ENCODE peak calls at places on chromosomes 7 and 10, in five cellular contexts. M is sigmoid colon, T is pancreas, U is bronchial epithelial cell, R is fibroblast of lung. J is an unnamed sample.

GRCh38 chr7:97973206-97973658 is 16.8 kb downstream of the OCM2 start:
- DNase-seq in M (no peak), R (peak), U (no peak), T (peak), J (no peak)

GRCh38 chr10:80324086-80324485 is 32.5 kb downstream of the DYDC1 start:
- DNase-seq in U (peak), M (no peak), T (no peak), R (peak), J (peak)

GRCh38 chr7:128842674-128843641 is 12.8 kb downstream of the FLNC start:
- DNase-seq in R (no peak), T (peak), U (no peak), M (no peak), J (no peak)

GRCh38 chr10:1571587-1572237 is 165.6 kb downstream of the ADARB2 start:
- DNase-seq in M (peak), T (no peak), R (no peak), U (no peak), J (peak)

GRCh38 chr10:4538016-4538415 is 288.0 kb upstream of the AKR1E2 start:
- DNase-seq in T (no peak), R (no peak), M (no peak), U (no peak), J (peak)

GRCh38 chr7:66669088-66669487 is 40.4 kb downstream of the KCTD7 start:
- DNase-seq in R (no peak), T (no peak), U (no peak), M (no peak), J (no peak)

GRCh38 chr10:130218936-130219335 is 82.7 kb downstream of the GLRX3 start:
- DNase-seq in U (no peak), R (no peak), T (no peak), M (peak), J (no peak)

GRCh38 chr10:128097783-128098182 is 28.4 kb downstream of the MKI67 start:
- DNase-seq in U (peak), M (no peak), T (no peak), R (peak), J (no peak)

GRCh38 chr7:152636436-152636835 is 39.5 kb downstream of the XRCC2 start:
- DNase-seq in M (no peak), U (no peak), T (no peak), R (no peak), J (no peak)

GRCh38 chr10:43137701-43137970 is 609 bp upstream of the CSGALNACT2 start:
- DNase-seq in M (no peak), U (no peak), R (peak), T (no peak), J (peak)

GRCh38 chr7:6419310-6419773 is 28.4 kb downstream of the DAGLB start:
- DNase-seq in M (no peak), R (peak), U (no peak), T (no peak), J (no peak)

GRCh38 chr10:17645591-17646345 is 1.8 kb downstream of the STAM start:
- DNase-seq in T (no peak), U (peak), R (no peak), M (no peak), J (peak)

GRCh38 chr10:19728376-19728775 is 87.9 kb upstream of the PLXDC2 start:
- DNase-seq in R (peak), U (no peak), T (no peak), M (no peak), J (no peak)

GRCh38 chr7:157011333-157012112 is 1.1 kb upstream of the MNX1 start:
- DNase-seq in M (no peak), T (peak), U (no peak), R (no peak), J (no peak)

GRCh38 chr10:32923849-32924248 is 34.2 kb downstream of the ITGB1 start:
- DNase-seq in T (no peak), M (no peak), R (no peak), U (no peak), J (no peak)

GRCh38 chr7:131630427-131630826 is 74.0 kb upstream of the PODXL start:
- DNase-seq in M (no peak), R (no peak), U (no peak), T (no peak), J (no peak)

GRCh38 chr7:92255308-92255707 is 9.5 kb downstream of the ANKIB1 start:
- DNase-seq in M (no peak), R (peak), T (no peak), U (peak), J (peak)

GRCh38 chr10:59805043-59805442 is 51.8 kb upstream of the MRLN start:
- DNase-seq in R (no peak), M (no peak), T (no peak), U (peak), J (peak)

GRCh38 chr10:1632596-1632995 is 104.7 kb downstream of the ADARB2 start:
- DNase-seq in M (no peak), T (no peak), R (no peak), U (no peak), J (no peak)

GRCh38 chr7:36884863-36885262 is 160.6 kb upstream of the AOAH start:
- DNase-seq in M (no peak), R (no peak), T (no peak), U (no peak), J (no peak)

GRCh38 chr7:2223321-2223720 is 9.4 kb downstream of the MAD1L1 start:
- DNase-seq in M (no peak), R (no peak), T (peak), U (no peak), J (no peak)

GRCh38 chr7:6612819-6613218 is 2.6 kb upstream of the ZNF853 start:
- DNase-seq in R (no peak), M (no peak), T (no peak), U (no peak), J (no peak)

GRCh38 chr7:132317856-132318255 is 258.4 kb downstream of the PLXNA4 start:
- DNase-seq in U (no peak), M (no peak), T (no peak), R (no peak), J (no peak)

GRCh38 chr7:88401009-88401623 is 94.4 kb upstream of the STEAP4 start:
- DNase-seq in U (peak), T (no peak), R (no peak), M (no peak), J (peak)

GRCh38 chr7:133355822-133356221 is 102.9 kb downstream of the EXOC4 start:
- DNase-seq in U (no peak), M (no peak), T (no peak), R (no peak), J (no peak)

GRCh38 chr7:40923631-40924030 is 779.3 kb downstream of the INHBA start:
- DNase-seq in U (no peak), M (no peak), R (no peak), T (no peak), J (no peak)

GRCh38 chr10:98425511-98426352 is 10.8 kb upstream of the PYROXD2 start:
- DNase-seq in U (peak), M (peak), R (no peak), T (peak), J (peak)

GRCh38 chr7:2687881-2688318 is at the start of gene AMZ1:
- DNase-seq in U (no peak), M (no peak), R (no peak), T (no peak), J (no peak)

GRCh38 chr10:83310688-83311087 is 828.6 kb upstream of the GHITM start:
- DNase-seq in U (no peak), M (no peak), R (no peak), T (no peak), J (no peak)

GRCh38 chr10:3978174-3978573 is 193.2 kb upstream of the KLF6 start:
- DNase-seq in R (peak), M (no peak), T (no peak), U (peak), J (peak)

GRCh38 chr7:99385564-99385963 is 11.0 kb downstream of the ARPC1B start:
- DNase-seq in U (no peak), R (no peak), T (peak), M (no peak), J (no peak)

GRCh38 chr10:64039208-64039607 is 518.0 kb downstream of the REEP3 start:
- DNase-seq in T (no peak), U (no peak), R (no peak), M (no peak), J (no peak)

GRCh38 chr10:64041185-64041988 is 520.2 kb downstream of the REEP3 start:
- DNase-seq in M (peak), R (peak), U (peak), T (peak), J (peak)

GRCh38 chr10:64041989-64042490 is 520.8 kb downstream of the REEP3 start:
- DNase-seq in R (no peak), T (peak), M (no peak), U (no peak), J (no peak)

DNA sequence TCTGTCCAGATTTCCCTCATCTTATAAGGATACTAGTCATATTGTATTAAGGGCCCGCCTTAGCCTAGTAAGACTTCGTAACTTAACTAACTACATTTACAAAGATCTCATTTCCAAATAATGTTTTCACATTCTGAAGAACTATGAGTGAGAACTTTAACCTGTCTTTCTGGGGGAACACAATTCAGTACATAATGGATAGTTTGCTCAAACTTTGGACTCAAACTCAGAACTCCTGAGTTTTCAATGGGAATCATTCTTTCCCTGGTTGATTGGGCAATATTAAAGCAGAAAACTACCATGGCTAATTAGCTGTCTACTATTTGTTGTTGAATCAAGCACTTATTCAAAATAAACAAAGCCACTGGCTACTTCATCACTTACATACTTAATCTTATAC is 522.9 kb downstream of the REEP3 start:
- DNase-seq in R (no peak), T (no peak), M (no peak), U (no peak), J (no peak)
- H3K4me3 ChIP-seq in R (no peak), T (no peak), M (no peak), U (no peak), J (no peak)

DNA sequence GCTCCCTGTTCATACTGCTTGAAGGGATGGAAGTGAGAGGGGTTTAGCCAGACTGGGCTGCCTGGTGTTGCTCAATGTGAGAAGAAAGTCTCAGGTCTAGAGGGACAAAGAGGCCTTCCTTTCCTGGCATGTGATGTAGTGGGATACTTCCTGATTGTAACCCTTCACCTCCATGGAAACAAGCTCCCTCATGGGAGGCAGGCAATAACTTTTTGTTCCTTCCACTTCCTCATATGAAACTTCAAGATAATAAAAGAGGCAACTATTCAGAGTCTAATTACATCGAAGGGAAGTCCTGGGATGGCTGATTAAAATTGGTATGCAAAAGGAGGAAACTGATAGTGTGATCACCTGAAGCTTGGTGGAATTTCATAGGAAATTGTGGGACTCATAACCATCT is 84.1 kb upstream of the ETV1 start:
- DNase-seq in U (no peak), T (no peak), M (no peak), R (no peak), J (no peak)
- TF ChIP-seq CTCF in U (no peak), T (no peak), M (no peak), R (no peak), J (no peak)

GRCh38 chr7:73856941-73857340 is 4.0 kb upstream of the TMEM270 start:
- DNase-seq in U (no peak), T (peak), M (no peak), R (no peak), J (no peak)

GRCh38 chr7:73860859-73861258 is at the start of gene TMEM270:
- DNase-seq in T (no peak), U (no peak), M (no peak), R (no peak), J (no peak)

GRCh38 chr7:73861305-73861704 is 346 bp downstream of the TMEM270 start:
- DNase-seq in T (no peak), M (no peak), R (no peak), U (no peak), J (no peak)

GRCh38 chr7:73858807-73859206 is 2.2 kb upstream of the TMEM270 start:
- DNase-seq in T (no peak), M (no peak), U (no peak), R (no peak), J (peak)
- H3K4me3 ChIP-seq in T (no peak), M (no peak), U (no peak), R (no peak), J (no peak)

DNA sequence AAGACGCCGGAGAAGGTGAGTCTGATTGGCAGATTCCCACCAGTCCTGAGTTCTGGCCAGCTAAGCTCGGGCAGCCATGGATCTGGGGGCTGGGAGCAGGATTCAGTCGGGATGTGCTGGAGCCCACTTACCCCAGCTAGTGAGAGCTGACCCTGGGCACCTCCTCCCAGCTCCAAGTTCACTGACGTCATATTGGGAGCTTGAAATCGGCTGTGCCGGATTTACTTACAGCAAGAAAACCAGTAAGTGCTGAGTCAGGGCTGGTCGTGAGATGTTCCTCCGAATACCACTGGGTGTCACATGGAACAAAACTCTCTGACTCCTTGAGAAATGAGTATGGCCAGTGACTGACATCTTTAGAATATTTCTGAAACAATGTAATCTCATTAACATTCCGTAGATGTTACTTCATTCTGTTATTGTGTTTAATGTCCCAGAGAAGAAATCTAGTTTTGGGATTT is 621.2 kb downstream of the SDK1 start:
- DNase-seq in U (peak), M (no peak), R (peak), T (no peak), J (peak)
- TF ChIP-seq CTCF in U (peak), M (peak), R (no peak), T (no peak), J (peak)

GRCh38 chr10:51895209-51895608 is 195.8 kb upstream of the CSTF2T start:
- DNase-seq in R (peak), U (peak), T (no peak), M (peak), J (peak)
- H3K4me3 ChIP-seq in R (no peak), U (no peak), T (no peak), M (no peak), J (no peak)

GRCh38 chr7:47301078-47301477 is 280.8 kb downstream of the TNS3 start:
- DNase-seq in M (no peak), U (no peak), T (no peak), R (no peak), J (no peak)
- TF ChIP-seq CTCF in M (no peak), U (peak), T (no peak), R (no peak), J (no peak)

J was measured in fibroblast of mammary gland.